ENCODE peak calls at places on chromosome 16, in ten cellular contexts. L is A549, I is kidney epithelial cell, W is prostate gland, K is ovary, V is fibroblast of lung, H is foreskin fibroblast, N is H1, Y is left ventricle myocardium inferior, S is fibroblast of mammary gland. U is an unnamed sample.

GRCh38 chr16:59552164-59552563 is 818.0 kb upstream of the GOT2 start:
- DNase-seq in L (no peak), I (no peak), W (no peak), K (no peak), V (no peak), H (no peak), N (no peak), Y (no peak), S (no peak), U (no peak)

GRCh38 chr16:19860146-19861030 is 24.3 kb downstream of the GPRC5B start:
- DNase-seq in L (no peak), I (peak; percentile 92), W (peak; percentile 44), K (no peak), V (peak; percentile 96), H (no peak), N (peak; percentile 78), Y (no peak), S (no peak), U (peak; percentile 57)

GRCh38 chr16:56389554-56389953 is 35.8 kb downstream of the AMFR start:
- DNase-seq in L (peak; percentile 29), I (no peak), W (no peak), K (no peak), V (peak; percentile 99), H (peak; percentile 99), N (no peak), Y (no peak), S (peak; percentile 100), U (no peak)

GRCh38 chr16:23896832-23897821 is 61.3 kb downstream of the PRKCB start:
- DNase-seq in L (no peak), I (no peak), W (no peak), K (no peak), V (no peak), H (no peak), N (no peak), Y (no peak), S (no peak), U (no peak)

GRCh38 chr16:68514511-68514910 is 24.6 kb upstream of the ZFP90 start:
- DNase-seq in L (no peak), I (no peak), W (no peak), K (no peak), V (no peak), H (no peak), N (no peak), Y (no peak), S (no peak), U (no peak)

GRCh38 chr16:51393381-51394005 is 242.4 kb upstream of the SALL1 start:
- DNase-seq in L (no peak), I (no peak), W (no peak), K (no peak), V (peak; percentile 53), H (peak; percentile 50), N (no peak), Y (no peak), S (peak; percentile 74), U (no peak)

GRCh38 chr16:12474794-12475410 is 328.8 kb downstream of the CPPED1 start:
- DNase-seq in L (no peak), I (no peak), W (no peak), K (no peak), V (no peak), H (no peak), N (no peak), Y (no peak), S (no peak), U (no peak)

GRCh38 chr16:56196381-56196780 is 5.1 kb downstream of the GNAO1 start:
- DNase-seq in L (no peak), I (no peak), W (no peak), K (no peak), V (no peak), H (no peak), N (no peak), Y (no peak), S (no peak), U (no peak)

GRCh38 chr16:84982434-84982833 is 28.9 kb downstream of the ZDHHC7 start:
- DNase-seq in L (no peak), I (no peak), W (peak; percentile 57), K (no peak), V (no peak), H (no peak), N (no peak), Y (no peak), S (no peak), U (no peak)

GRCh38 chr16:16075463-16076399 is 126.3 kb downstream of the ABCC1 start:
- DNase-seq in L (no peak), I (no peak), W (no peak), K (peak; percentile 80), V (peak; percentile 41), H (peak; percentile 51), N (no peak), Y (peak; percentile 47), S (peak; percentile 60), U (no peak)

GRCh38 chr16:57578521-57579360 is 36.3 kb downstream of the ADGRG5 start:
- DNase-seq in L (no peak), I (no peak), W (no peak), K (no peak), V (no peak), H (no peak), N (no peak), Y (no peak), S (no peak), U (no peak)

GRCh38 chr16:1512174-1512573 is 19.0 kb downstream of the TELO2 start:
- DNase-seq in L (no peak), I (no peak), W (no peak), K (no peak), V (no peak), H (no peak), N (no peak), Y (no peak), S (no peak), U (no peak)

GRCh38 chr16:12763517-12763916 is 40.2 kb downstream of the CPPED1 start:
- DNase-seq in L (no peak), I (no peak), W (no peak), K (no peak), V (peak; percentile 65), H (no peak), N (no peak), Y (no peak), S (no peak), U (peak; percentile 81)

GRCh38 chr16:85296859-85297698 is 184.8 kb upstream of the CIBAR2 start:
- DNase-seq in L (peak; percentile 79), I (no peak), W (no peak), K (no peak), V (no peak), H (no peak), N (no peak), Y (no peak), S (peak; percentile 24), U (no peak)

GRCh38 chr16:89796104-89796503 is 20.3 kb downstream of the FANCA start:
- DNase-seq in L (no peak), I (no peak), W (no peak), K (no peak), V (no peak), H (no peak), N (no peak), Y (no peak), S (no peak), U (no peak)

GRCh38 chr16:12062343-12063003 is 85.9 kb downstream of the SNX29 start:
- DNase-seq in L (no peak), I (peak; percentile 44), W (no peak), K (no peak), V (peak; percentile 87), H (peak; percentile 96), N (no peak), Y (peak; percentile 75), S (peak; percentile 94), U (no peak)

GRCh38 chr16:4979164-4979563 is 21.0 kb downstream of the SEC14L5 start:
- DNase-seq in L (no peak), I (no peak), W (no peak), K (no peak), V (no peak), H (no peak), N (no peak), Y (no peak), S (no peak), U (no peak)

DNA sequence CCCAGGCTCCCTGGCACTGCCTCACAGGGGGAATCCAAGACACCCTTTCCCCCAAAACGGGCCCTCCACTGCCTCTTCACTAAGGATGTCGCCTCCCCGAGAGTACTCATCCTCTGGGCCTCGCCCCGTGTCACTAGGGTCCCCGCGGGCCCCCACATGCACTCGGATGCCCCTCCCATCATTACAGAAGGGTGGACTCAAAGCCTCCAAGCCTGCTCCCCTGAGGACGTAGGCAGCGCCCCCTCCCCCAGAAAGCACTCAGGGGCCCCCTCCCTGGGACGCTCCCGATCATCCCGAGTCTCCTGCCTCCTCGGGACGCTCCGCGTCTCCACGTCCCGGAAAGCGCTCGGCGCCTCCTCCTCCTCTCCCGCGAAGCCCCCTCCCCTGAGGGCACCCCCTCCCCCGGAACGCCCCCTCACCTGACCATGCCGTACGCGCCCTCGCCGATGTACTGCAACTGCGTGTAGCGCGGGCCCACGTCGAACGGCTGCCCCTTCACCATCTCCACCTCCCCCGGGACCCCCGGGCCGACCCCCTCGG is 329 bp downstream of the MAPK3 start:
- DNase-seq in L (no peak), I (no peak), W (no peak), K (no peak), V (no peak), H (no peak), N (no peak), Y (no peak), S (no peak), U (no peak)
- TF ChIP-seq CTCF in L (no peak), I (no peak), W (no peak), K (no peak), V (no peak), H (no peak), N (no peak), Y (no peak), S (no peak), U (no peak)

GRCh38 chr16:81181013-81181720 is 57.3 kb upstream of the BCO1 start:
- DNase-seq in L (peak; percentile 94), I (peak; percentile 91), W (peak; percentile 58), K (peak; percentile 92), V (peak; percentile 95), H (peak; percentile 97), N (peak; percentile 81), Y (peak; percentile 81), S (peak; percentile 98), U (no peak)
- H3K4me3 ChIP-seq in L (peak overlapping the region; percentile 35), I (no peak overlapping the region), W (no peak overlapping the region), K (no peak overlapping the region), V (peak overlapping the region; percentile 45), H (peak overlapping the region; percentile 71), N (peak overlapping the region; percentile 49), Y (peak overlapping the region; percentile 60), S (no peak overlapping the region), U (no peak overlapping the region)

GRCh38 chr16:87895641-87896141 is 26.4 kb upstream of the SLC7A5 start:
- DNase-seq in L (no peak), I (no peak), W (no peak), K (no peak), V (peak; percentile 66), H (peak; percentile 80), N (no peak), Y (no peak), S (peak; percentile 80), U (no peak)

GRCh38 chr16:87896924-87897562 is 27.7 kb upstream of the SLC7A5 start:
- DNase-seq in L (no peak), I (no peak), W (no peak), K (no peak), V (no peak), H (no peak), N (no peak), Y (no peak), S (no peak), U (no peak)

GRCh38 chr16:87897563-87898505 is 28.5 kb upstream of the SLC7A5 start:
- DNase-seq in L (no peak), I (no peak), W (no peak), K (no peak), V (peak; percentile 6), H (no peak), N (no peak), Y (no peak), S (no peak), U (no peak)
- TF ChIP-seq CTCF in L (no peak), I (no peak), W (no peak), K (no peak), V (no peak), H (no peak), N (no peak), Y (no peak), S (no peak), U (no peak)

GRCh38 chr16:2692251-2692947 is 10.1 kb downstream of the KCTD5 start:
- DNase-seq in L (no peak), I (no peak), W (no peak), K (no peak), V (peak; percentile 36), H (no peak), N (no peak), Y (peak; percentile 49), S (no peak), U (peak; percentile 22)
- H3K4me3 ChIP-seq in L (no peak overlapping the region), I (no peak overlapping the region), W (no peak overlapping the region), K (no peak overlapping the region), V (no peak overlapping the region), H (no peak overlapping the region), N (no peak overlapping the region), Y (peak overlapping the region; percentile 54), S (no peak overlapping the region), U (peak overlapping the region; percentile 39)

U was measured in LNCaP clone FGC.